ENCODE peak calls at places on chromosomes 6 and 20, in five cellular contexts. B is left colon, K is GM03348, H is choroid plexus epithelial cell, D is heart right ventricle. A is an unnamed sample.

GRCh38 chr6:17984822-17985660 is 2.4 kb downstream of the KIF13A start:
- DNase-seq in B (no peak), H (peak; percentile 40), K (peak; percentile 34), D (no peak), A (no peak)

GRCh38 chr6:169792306-169793015 is 41.0 kb downstream of the ERMARD start:
- DNase-seq in B (no peak), K (no peak), H (no peak), D (no peak), A (peak; percentile 3)

GRCh38 chr6:141024526-141024925 is 1108.2 kb upstream of the GJE1 start:
- DNase-seq in K (no peak), B (no peak), D (no peak), H (peak; percentile 18), A (no peak)

GRCh38 chr6:168475188-168476013 is 34.4 kb downstream of the SMOC2 start:
- DNase-seq in D (no peak), B (no peak), H (no peak), K (no peak), A (no peak)

GRCh38 chr6:168605964-168606363 is 165.0 kb downstream of the SMOC2 start:
- DNase-seq in H (no peak), B (no peak), K (no peak), D (no peak), A (no peak)

GRCh38 chr6:27669278-27669797 is 196.4 kb upstream of the ZNF184 start:
- DNase-seq in H (no peak), B (no peak), D (no peak), K (no peak), A (no peak)

GRCh38 chr6:15551798-15552197 is 111.0 kb downstream of the DTNBP1 start:
- DNase-seq in D (peak; percentile 23), B (no peak), H (peak; percentile 43), K (no peak), A (no peak)

GRCh38 chr6:31495580-31495979 is 2.4 kb upstream of the MICB start:
- DNase-seq in B (no peak), D (no peak), K (peak; percentile 37), H (peak; percentile 64), A (no peak)

GRCh38 chr6:168089186-168090063 is 10.4 kb upstream of the FRMD1 start:
- DNase-seq in D (no peak), B (no peak), K (no peak), H (no peak), A (no peak)

GRCh38 chr6:113909224-113909856 is 52.2 kb downstream of the MARCKS start:
- DNase-seq in B (no peak), H (peak; percentile 80), K (peak; percentile 61), D (peak; percentile 26), A (no peak)

GRCh38 chr20:49656304-49656703 is 57.4 kb downstream of the B4GALT5 start:
- DNase-seq in H (no peak), K (no peak), D (no peak), B (no peak), A (no peak)

GRCh38 chr6:45310118-45310788 is 17.9 kb upstream of the RUNX2 start:
- DNase-seq in B (no peak), H (no peak), K (no peak), D (no peak), A (peak; percentile 16)

GRCh38 chr6:35391240-35391968 is 49.0 kb downstream of the PPARD start:
- DNase-seq in H (peak; percentile 95), K (peak; percentile 79), B (no peak), D (no peak), A (no peak)

GRCh38 chr20:21315138-21315537 is 12.0 kb downstream of the XRN2 start:
- DNase-seq in B (no peak), D (no peak), K (peak; percentile 50), H (peak; percentile 46), A (no peak)

GRCh38 chr6:63824722-63825121 is 189.1 kb downstream of the PHF3 start:
- DNase-seq in D (no peak), B (no peak), K (no peak), H (no peak), A (no peak)

GRCh38 chr20:6434131-6434530 is 311.3 kb upstream of the FERMT1 start:
- DNase-seq in D (no peak), K (no peak), H (no peak), B (no peak), A (no peak)

A was measured in activated T-helper 2 cell treated with anti-CD3 and anti-CD28 coated beads, Interferon-gamma antibody, Interleukin-2, Interleukin-4, amounts not matched to agents 10 μg/mL and 5 μg/mL and 100 μg/mL, durations not matched to agents 14 hours and 24 hours and 36 hours.